ENCODE peak calls at places on chromosomes 13 and 19, in five cellular contexts. R is body of pancreas; K is GM12865; C is activated T-helper 1 cell treated with anti-CD3 and anti-CD28 coated beads, Interleukin-12 subunit alpha, Interleukin-12 subunit beta, Interleukin-2, Interleukin-4 antibody, amounts not matched to agents 30 ng/mL and 10 ng/mL and 1 ng/mL, durations not matched to agents 14 hours and 24 hours and 36 hours; X is suprapubic skin. B is an unnamed sample.

GRCh38 chr19:17488593-17489391 is 18.5 kb downstream of the SLC27A1 start:
- DNase-seq in R (peak), K (peak), C (peak), X (peak), B (no peak)

GRCh38 chr13:76000131-76000530 is 364.0 kb downstream of the LMO7 start:
- DNase-seq in R (no peak), K (no peak), C (no peak), X (no peak), B (no peak)

GRCh38 chr19:41869374-41869955 is 7.6 kb upstream of the CD79A start:
- DNase-seq in R (no peak), K (no peak), C (no peak), X (no peak), B (no peak)

GRCh38 chr19:40596608-40597328 is 4.4 kb upstream of the LTBP4 start:
- DNase-seq in R (peak), K (no peak), C (no peak), X (no peak), B (peak)

GRCh38 chr19:46049597-46049996 is 8.8 kb upstream of the IGFL4 start:
- DNase-seq in R (no peak), K (peak), C (no peak), X (no peak), B (no peak)

GRCh38 chr19:11736696-11737095 is 2.0 kb downstream of the ZNF823 start:
- DNase-seq in R (peak), K (peak), C (no peak), X (no peak), B (peak)

GRCh38 chr19:21915411-21915810 is 79.4 kb upstream of the ZNF43 start:
- DNase-seq in R (no peak), K (no peak), C (no peak), X (no peak), B (no peak)

GRCh38 chr13:114019367-114019766 is 45.5 kb upstream of the C13orf46 start:
- DNase-seq in R (no peak), K (peak), C (no peak), X (no peak), B (no peak)

GRCh38 chr13:86986448-86986847 is 684.7 kb upstream of the SLITRK5 start:
- DNase-seq in R (no peak), K (no peak), C (no peak), X (no peak), B (no peak)

GRCh38 chr13:32883501-32883900 is 132.7 kb upstream of the KL start:
- DNase-seq in R (peak), K (no peak), C (no peak), X (no peak), B (no peak)

GRCh38 chr19:2290441-2291184 is 8.6 kb upstream of the PEAK3 start:
- DNase-seq in R (no peak), K (peak), C (peak), X (no peak), B (no peak)

GRCh38 chr13:110114351-110114750 is 192.6 kb downstream of the COL4A1 start:
- DNase-seq in R (no peak), K (no peak), C (no peak), X (peak), B (no peak)

GRCh38 chr13:54150851-54151250 is 1122.2 kb downstream of the OLFM4 start:
- DNase-seq in R (no peak), K (no peak), C (no peak), X (no peak), B (no peak)

GRCh38 chr19:48635966-48636858 is 967 bp downstream of the DBP start:
- DNase-seq in R (no peak), K (peak), C (no peak), X (no peak), B (no peak)

GRCh38 chr19:8329993-8330392 is 8.7 kb downstream of the RPS28 start:
- DNase-seq in R (no peak), K (no peak), C (no peak), X (no peak), B (no peak)

B was measured in coronary artery.